ENCODE peak calls at places on chromosomes 11 and 22, in four cellular contexts. H is H1, D is mesenchymal stem cell, C is neuronal stem cell. E is an unnamed sample.

GRCh38 chr11:46121328-46121723 is at the start of gene PHF21A:
- DNase-seq in C (peak; percentile 88), D (peak; percentile 96), H (peak; percentile 91), E (peak; percentile 81)

GRCh38 chr11:126491092-126491491 is 135.6 kb downstream of the ST3GAL4 start:
- DNase-seq in D (no peak), C (no peak), H (no peak), E (no peak)

GRCh38 chr22:50125029-50125428 is 35.2 kb downstream of the MOV10L1 start:
- DNase-seq in H (no peak), C (no peak), D (no peak), E (no peak)

GRCh38 chr11:59644528-59644927 is 24.3 kb downstream of the PATL1 start:
- DNase-seq in C (no peak), H (no peak), D (no peak), E (no peak)

GRCh38 chr11:73729594-73730206 is 31.2 kb downstream of the RAB6A start:
- DNase-seq in D (peak; percentile 30), C (peak; percentile 43), H (peak; percentile 82), E (no peak)

GRCh38 chr22:17807571-17808410 is 33.5 kb upstream of the BID start:
- DNase-seq in H (no peak), D (peak; percentile 64), C (no peak), E (peak; percentile 98)

GRCh38 chr11:119800171-119800570 is 71.2 kb upstream of the NECTIN1 start:
- DNase-seq in D (no peak), H (no peak), C (no peak), E (no peak)

GRCh38 chr11:86151188-86152005 is 82.5 kb upstream of the PICALM start:
- DNase-seq in D (peak; percentile 40), C (no peak), H (no peak), E (peak; percentile 30)

GRCh38 chr11:86091566-86091965 is 22.7 kb upstream of the PICALM start:
- DNase-seq in H (no peak), D (peak; percentile 62), C (no peak), E (peak; percentile 30)

GRCh38 chr22:44712156-44712555 is 10.2 kb downstream of the PRR5 start:
- DNase-seq in D (no peak), H (no peak), C (no peak), E (no peak)

GRCh38 chr11:117993988-117994741 is 8.0 kb downstream of the IL10RA start:
- DNase-seq in D (no peak), C (no peak), H (no peak), E (no peak)

GRCh38 chr11:31651822-31652221 is 142.3 kb downstream of the ELP4 start:
- DNase-seq in C (no peak), H (no peak), D (no peak), E (no peak)

GRCh38 chr11:59200421-59200746 is 12.3 kb downstream of the MPEG1 start:
- DNase-seq in H (no peak), D (no peak), C (no peak), E (no peak)

GRCh38 chr11:116787786-116788486 is at the start of gene ZPR1:
- DNase-seq in C (peak; percentile 51), D (peak; percentile 83), H (peak; percentile 89), E (peak; percentile 54)

GRCh38 chr11:59866397-59866796 is at the start of gene TCN1:
- DNase-seq in H (no peak), C (no peak), D (no peak), E (no peak)

GRCh38 chr11:83054904-83055380 is 16.8 kb downstream of the RAB30 start:
- DNase-seq in D (no peak), C (no peak), H (no peak), E (peak; percentile 30)

GRCh38 chr11:26229270-26229669 is 102.7 kb upstream of the ANO3 start:
- DNase-seq in D (peak; percentile 33), C (no peak), H (no peak), E (no peak)

GRCh38 chr11:266676-267439 is 11.3 kb upstream of the NLRP6 start:
- DNase-seq in D (no peak), H (no peak), C (no peak), E (peak; percentile 45)

GRCh38 chr22:46150615-46151423 is 493 bp downstream of the PPARA start:
- DNase-seq in C (peak; percentile 29), D (peak; percentile 47), H (peak; percentile 71), E (no peak)

GRCh38 chr11:129391864-129392263 is 16.2 kb downstream of the BARX2 start:
- DNase-seq in D (no peak), C (no peak), H (no peak), E (no peak)

GRCh38 chr11:20530942-20531703 is 68.3 kb upstream of the SLC6A5 start:
- DNase-seq in C (no peak), D (peak; percentile 8), H (no peak), E (no peak)

GRCh38 chr11:117950320-117950719 is 21.1 kb upstream of the TMPRSS13 start:
- DNase-seq in C (no peak), D (no peak), H (peak; percentile 22), E (peak; percentile 67)

GRCh38 chr11:43788394-43788793 is 92.2 kb upstream of the ALKBH3 start:
- DNase-seq in H (no peak), C (peak; percentile 1), D (no peak), E (no peak)

GRCh38 chr11:63530021-63530420 is 6.6 kb upstream of the PLAAT4 start:
- DNase-seq in D (no peak), H (no peak), C (no peak), E (no peak)
- H3K4me3 ChIP-seq in D (no peak overlapping the region), H (peak overlapping the region; percentile 37), C (no peak overlapping the region), E (no peak overlapping the region)

DNA sequence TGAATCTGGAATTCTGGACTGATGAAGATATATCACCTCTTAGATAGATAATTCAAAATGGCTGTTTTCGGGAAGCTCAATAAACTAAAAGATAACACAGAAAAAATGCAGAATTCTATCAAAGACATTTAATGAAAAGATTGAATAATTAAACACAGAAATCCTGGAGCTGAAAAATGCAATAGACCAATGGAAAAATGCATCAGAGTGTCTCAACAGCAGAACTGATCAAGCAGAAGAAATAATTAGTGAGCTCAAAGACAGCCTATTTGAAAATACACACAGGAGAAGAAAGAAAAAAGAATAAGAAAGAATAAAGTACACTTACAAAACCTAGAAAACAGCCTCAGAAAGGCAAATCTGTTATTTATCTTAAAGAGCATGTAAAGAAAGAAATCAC is 356.4 kb upstream of the B3GAT1 start:
- DNase-seq in C (no peak), D (no peak), H (no peak), E (no peak)
- H2BK12ac ChIP-seq in C (no peak overlapping the region), D (no peak overlapping the region), H (no peak overlapping the region), E (no peak overlapping the region)

DNA sequence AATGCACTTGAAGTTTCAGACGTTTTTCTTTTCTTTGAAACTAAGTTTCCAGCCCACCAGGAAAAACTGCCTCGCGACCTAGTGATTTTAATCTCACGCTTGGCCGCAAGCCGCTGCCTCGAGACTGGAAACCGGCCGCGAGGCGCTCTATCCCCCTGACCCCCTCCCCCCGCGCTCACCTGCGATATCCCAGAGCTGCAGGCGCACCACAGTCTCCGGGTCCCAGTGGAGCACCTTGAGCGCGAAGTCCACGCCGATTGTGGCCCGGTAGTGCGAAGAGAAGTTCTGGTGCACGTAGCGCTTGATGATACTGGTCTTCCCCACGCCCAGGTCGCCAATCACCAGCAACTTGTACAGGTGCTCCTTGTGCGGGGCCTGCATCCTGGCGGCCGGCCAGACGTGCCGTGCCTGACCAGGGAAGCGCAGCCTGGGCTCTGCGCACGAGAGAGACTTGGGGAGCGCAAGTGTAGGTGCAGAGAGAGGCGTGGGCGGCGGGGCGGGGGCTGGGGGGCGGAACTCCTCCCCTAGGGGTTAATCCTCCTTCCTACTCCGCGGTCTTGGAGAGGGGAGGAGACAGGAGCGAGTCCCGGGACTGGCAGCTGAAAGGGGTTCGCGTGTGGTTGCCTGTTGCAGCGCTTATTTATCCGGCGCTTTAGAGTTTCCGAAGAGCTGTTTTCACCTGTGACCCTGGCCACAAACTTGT is at the start of gene RAB38:
- DNase-seq in H (peak; percentile 81), C (peak; percentile 41), D (peak; percentile 65), E (peak; percentile 59)
- H4K8ac ChIP-seq in H (peak within 1 kb of the TSS; percentile 91), C (no peak within 1 kb of the TSS), D (peak within 1 kb of the TSS; percentile 45), E (peak within 1 kb of the TSS; percentile 10)

DNA sequence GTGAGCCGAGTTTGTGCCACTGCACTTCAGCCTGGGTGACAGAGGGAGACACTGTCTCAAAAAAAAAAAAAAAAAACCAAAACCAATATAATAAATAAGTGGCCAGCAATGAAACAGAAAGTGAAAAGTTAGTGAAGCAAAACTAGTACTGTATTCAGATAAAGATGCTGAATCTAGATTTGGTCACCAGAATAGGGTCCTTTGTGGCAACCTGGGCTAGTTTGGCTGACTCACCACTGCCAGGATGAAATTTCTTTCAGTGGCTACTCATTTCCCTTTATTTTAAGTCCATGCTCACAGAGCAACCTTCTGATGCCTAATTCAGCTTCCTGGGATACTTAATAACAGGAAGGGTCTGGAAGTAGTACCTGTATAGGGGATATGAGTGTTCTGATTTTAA is 26.0 kb downstream of the LIMK2 start:
- DNase-seq in C (no peak), H (no peak), D (no peak), E (no peak)
- H3K4me3 ChIP-seq in C (no peak overlapping the region), H (no peak overlapping the region), D (no peak overlapping the region), E (no peak overlapping the region)

DNA sequence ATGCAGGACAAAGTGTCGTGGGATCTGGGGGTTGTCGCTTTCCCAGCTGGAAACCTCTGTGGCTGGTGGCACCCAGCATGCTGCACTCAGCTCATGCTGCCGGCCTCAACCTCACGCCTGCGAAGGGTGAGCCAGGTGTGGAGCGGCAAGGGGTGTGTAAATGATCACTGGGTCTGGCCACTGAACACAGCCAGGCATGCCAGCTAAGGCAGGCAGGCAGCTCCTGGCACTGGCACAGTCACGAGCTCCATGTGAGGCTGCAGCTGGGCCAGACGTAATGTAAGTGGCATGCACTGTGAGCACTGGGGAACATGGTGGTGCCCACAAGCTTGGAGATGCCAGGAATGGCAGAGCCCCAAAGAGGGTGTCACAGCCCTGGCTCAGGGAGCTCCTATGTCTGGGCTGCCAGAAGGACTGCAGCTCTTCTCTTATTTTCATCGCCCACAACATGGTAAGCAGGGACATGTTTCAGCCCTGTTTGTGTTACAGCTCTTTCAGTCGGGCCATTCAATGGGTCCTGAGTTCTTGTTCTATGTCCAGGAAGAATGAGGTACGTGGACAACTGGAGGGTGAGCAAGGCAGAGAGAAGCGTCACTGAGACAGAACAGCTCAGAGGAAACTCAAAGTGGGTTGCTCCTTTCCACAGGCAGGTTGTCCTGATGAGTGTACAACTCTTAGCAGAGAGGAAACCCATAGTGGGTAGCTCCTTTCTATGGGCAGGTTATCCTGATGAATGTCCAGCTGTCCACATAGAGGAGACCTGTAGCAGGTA is 403.8 kb downstream of the CNTN5 start:
- DNase-seq in D (no peak), C (no peak), H (no peak), E (no peak)
- H2BK12ac ChIP-seq in D (no peak overlapping the region), C (peak overlapping the region; percentile 95), H (peak overlapping the region; percentile 99), E (no peak overlapping the region)

GRCh38 chr11:78048561-78048960 is 15.1 kb upstream of the THRSP start:
- DNase-seq in D (no peak), C (no peak), H (no peak), E (no peak)

GRCh38 chr11:78045851-78046485 is 17.7 kb upstream of the THRSP start:
- DNase-seq in H (peak; percentile 95), C (peak; percentile 69), D (peak; percentile 63), E (peak; percentile 53)

GRCh38 chr11:78049348-78049747 is 14.3 kb upstream of the THRSP start:
- DNase-seq in H (no peak), D (no peak), C (no peak), E (no peak)

GRCh38 chr11:78044706-78045105 is 19.0 kb upstream of the THRSP start:
- DNase-seq in C (no peak), H (no peak), D (no peak), E (peak; percentile 82)

GRCh38 chr11:78046486-78046854 is 17.2 kb upstream of the THRSP start:
- DNase-seq in H (no peak), C (no peak), D (no peak), E (no peak)
- H4K8ac ChIP-seq in H (no peak overlapping the region), C (no peak overlapping the region), D (peak overlapping the region; percentile 14), E (peak overlapping the region; percentile 72)

GRCh38 chr11:1410366-1411291 is 20.9 kb downstream of the BRSK2 start:
- DNase-seq in H (no peak), C (peak; percentile 51), D (no peak), E (no peak)
- H3K4me3 ChIP-seq in H (no peak overlapping the region), C (no peak overlapping the region), D (no peak overlapping the region), E (no peak overlapping the region)

E was measured in trophoblast cell.